ENCODE peak calls at places on chromosome 7, in ten cellular contexts. F is choroid plexus epithelial cell, B is fibroblast of the aortic adventitia, W is AG10803, Y is AG04450, J is coronary artery, S is IMR-90, U is testis, I is gastrocnemius medialis, Z is DND-41. T is an unnamed sample.

GRCh38 chr7:134255814-134256213 is 60.9 kb downstream of the SLC35B4 start:
- DNase-seq in F (no peak), B (no peak), W (no peak), Y (no peak), J (no peak), S (no peak), U (no peak), I (no peak), Z (no peak), T (no peak)

GRCh38 chr7:45416846-45417245 is 157.3 kb upstream of the ADCY1 start:
- DNase-seq in F (no peak), B (no peak), W (no peak), Y (no peak), J (no peak), S (no peak), U (no peak), I (no peak), Z (no peak), T (no peak)

GRCh38 chr7:158957507-158957900 is 101.1 kb downstream of the DYNC2I1 start:
- DNase-seq in F (no peak), B (no peak), W (no peak), Y (no peak), J (no peak), S (no peak), U (no peak), I (no peak), Z (no peak), T (no peak)

GRCh38 chr7:5456420-5456819 is 32.8 kb upstream of the TNRC18 start:
- DNase-seq in F (no peak), B (no peak), W (no peak), Y (no peak), J (no peak), S (no peak), U (no peak), I (no peak), Z (no peak), T (no peak)

GRCh38 chr7:40899151-40899550 is 764.3 kb downstream of the SUGCT start:
- DNase-seq in F (no peak), B (no peak), W (no peak), Y (no peak), J (no peak), S (no peak), U (no peak), I (no peak), Z (no peak), T (no peak)

GRCh38 chr7:6306471-6306870 is 34.0 kb upstream of the CYTH3 start:
- DNase-seq in F (peak), B (peak), W (peak), Y (no peak), J (no peak), S (peak), U (no peak), I (no peak), Z (no peak), T (no peak)

GRCh38 chr7:131188367-131189339 is 139.0 kb upstream of the MKLN1 start:
- DNase-seq in F (peak), B (peak), W (peak), Y (peak), J (no peak), S (peak), U (no peak), I (peak), Z (peak), T (peak)

GRCh38 chr7:46468753-46469356 is 547.8 kb upstream of the IGFBP3 start:
- DNase-seq in F (peak), B (peak), W (peak), Y (no peak), J (no peak), S (peak), U (peak), I (no peak), Z (peak), T (no peak)

GRCh38 chr7:74324499-74325229 is 35.5 kb downstream of the CLIP2 start:
- DNase-seq in F (no peak), B (peak), W (no peak), Y (no peak), J (no peak), S (no peak), U (no peak), I (no peak), Z (no peak), T (no peak)

GRCh38 chr7:53609185-53609584 is 573.8 kb downstream of the POM121L12 start:
- DNase-seq in F (no peak), B (no peak), W (no peak), Y (no peak), J (no peak), S (no peak), U (no peak), I (no peak), Z (no peak), T (no peak)

GRCh38 chr7:120207037-120207436 is 65.9 kb upstream of the KCND2 start:
- DNase-seq in F (no peak), B (no peak), W (no peak), Y (no peak), J (no peak), S (no peak), U (no peak), I (no peak), Z (no peak), T (no peak)

GRCh38 chr7:76424413-76425111 is at the start of gene ZP3:
- DNase-seq in F (no peak), B (no peak), W (no peak), Y (no peak), J (no peak), S (no peak), U (no peak), I (no peak), Z (peak), T (peak)

GRCh38 chr7:34928052-34928451 is 109.2 kb downstream of the DPY19L1 start:
- DNase-seq in F (peak), B (no peak), W (peak), Y (no peak), J (no peak), S (no peak), U (peak), I (no peak), Z (peak), T (no peak)

GRCh38 chr7:120523985-120524384 is 251.0 kb downstream of the KCND2 start:
- DNase-seq in F (no peak), B (no peak), W (no peak), Y (no peak), J (no peak), S (no peak), U (no peak), I (no peak), Z (no peak), T (no peak)

GRCh38 chr7:39888171-39888853 is 61.7 kb upstream of the CDK13 start:
- DNase-seq in F (no peak), B (no peak), W (no peak), Y (no peak), J (no peak), S (no peak), U (no peak), I (no peak), Z (no peak), T (no peak)

GRCh38 chr7:128877756-128878120 is 15.1 kb downstream of the ATP6V1F start:
- DNase-seq in F (no peak), B (no peak), W (no peak), Y (no peak), J (no peak), S (no peak), U (no peak), I (no peak), Z (no peak), T (no peak)

GRCh38 chr7:135817576-135817975 is 69.0 kb upstream of the FAM180A start:
- DNase-seq in F (no peak), B (no peak), W (no peak), Y (no peak), J (no peak), S (no peak), U (no peak), I (no peak), Z (no peak), T (no peak)

GRCh38 chr7:35035511-35035921 is 1.8 kb downstream of the DPY19L1 start:
- DNase-seq in F (peak), B (peak), W (peak), Y (no peak), J (no peak), S (peak), U (peak), I (no peak), Z (no peak), T (no peak)

GRCh38 chr7:23597908-23598224 is 684 bp downstream of the CCDC126 start:
- DNase-seq in F (no peak), B (no peak), W (no peak), Y (no peak), J (no peak), S (no peak), U (peak), I (no peak), Z (peak), T (no peak)

GRCh38 chr7:104973909-104974415 is 40.0 kb upstream of the KMT2E start:
- DNase-seq in F (peak), B (peak), W (peak), Y (no peak), J (no peak), S (peak), U (no peak), I (no peak), Z (no peak), T (no peak)

GRCh38 chr7:84044834-84045233 is 149.8 kb downstream of the SEMA3A start:
- DNase-seq in F (no peak), B (no peak), W (no peak), Y (no peak), J (no peak), S (no peak), U (no peak), I (no peak), Z (no peak), T (no peak)

GRCh38 chr7:21253740-21254687 is 173.9 kb upstream of the SP4 start:
- DNase-seq in F (peak), B (peak), W (peak), Y (no peak), J (no peak), S (peak), U (peak), I (no peak), Z (peak), T (no peak)
- TF ChIP-seq CTCF in F (peak), B (peak), W (peak), Y (peak), J (no peak), S (peak), U (peak), I (no peak), Z (peak), T (peak)

GRCh38 chr7:92809397-92810241 is 26.8 kb downstream of the CDK6 start:
- DNase-seq in F (peak), B (peak), W (peak), Y (peak), J (no peak), S (peak), U (peak), I (peak), Z (peak), T (peak)
- H3K4me3 ChIP-seq in F (no peak), B (no peak), W (no peak), Y (peak), J (peak), S (no peak), U (no peak), I (no peak), Z (no peak), T (peak)

DNA sequence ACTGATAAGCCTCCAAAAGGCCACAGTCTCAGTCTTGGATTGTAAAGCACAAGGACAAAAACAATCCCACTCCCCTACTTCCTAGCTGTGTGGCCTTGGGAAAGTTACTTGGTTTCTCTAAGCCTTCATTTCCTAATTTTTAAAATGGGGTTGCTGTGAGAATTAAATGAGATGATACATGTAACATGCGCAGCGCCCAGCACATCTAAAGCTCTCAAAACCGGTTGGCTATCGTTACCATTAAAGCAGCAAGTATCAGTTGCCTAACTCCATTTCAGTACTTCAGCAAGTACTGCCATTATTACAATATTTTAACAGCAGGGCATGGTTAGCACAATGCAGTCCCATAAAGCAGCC is 1.9 kb downstream of the NRCAM start:
- DNase-seq in F (no peak), B (no peak), W (no peak), Y (no peak), J (no peak), S (no peak), U (no peak), I (no peak), Z (no peak), T (no peak)
- TF ChIP-seq CTCF in F (no peak), B (no peak), W (no peak), Y (no peak), J (no peak), S (no peak), U (no peak), I (no peak), Z (no peak), T (no peak)

GRCh38 chr7:90594791-90595317 is 1.3 kb upstream of the CDK14 start:
- DNase-seq in F (peak), B (peak), W (peak), Y (no peak), J (peak), S (peak), U (peak), I (peak), Z (no peak), T (no peak)
- H3K4me3 ChIP-seq in F (peak), B (peak), W (peak), Y (peak), J (peak), S (peak), U (no peak), I (peak), Z (no peak), T (no peak)

GRCh38 chr7:142303650-142304049 is 45.8 kb upstream of the PRSS58 start:
- DNase-seq in F (no peak), B (no peak), W (no peak), Y (no peak), J (no peak), S (no peak), U (no peak), I (no peak), Z (peak), T (no peak)
- TF ChIP-seq CTCF in F (peak), B (peak), W (no peak), Y (no peak), J (peak), S (peak), U (peak), I (no peak), Z (peak), T (peak)

GRCh38 chr7:93574646-93575554 is at the start of gene CALCR:
- DNase-seq in F (peak), B (no peak), W (no peak), Y (no peak), J (no peak), S (no peak), U (no peak), I (peak), Z (no peak), T (no peak)
- H3K4me3 ChIP-seq in F (no peak), B (no peak), W (no peak), Y (no peak), J (peak), S (no peak), U (peak), I (no peak), Z (no peak), T (no peak)

GRCh38 chr7:47627580-47628283 is 45.8 kb upstream of the TNS3 start:
- DNase-seq in F (no peak), B (peak), W (no peak), Y (no peak), J (no peak), S (no peak), U (no peak), I (no peak), Z (no peak), T (peak)

GRCh38 chr7:47622946-47623640 is 41.2 kb upstream of the TNS3 start:
- DNase-seq in F (peak), B (peak), W (peak), Y (peak), J (no peak), S (peak), U (peak), I (no peak), Z (no peak), T (no peak)

GRCh38 chr7:47624660-47625059 is 42.7 kb upstream of the TNS3 start:
- DNase-seq in F (no peak), B (no peak), W (no peak), Y (no peak), J (no peak), S (no peak), U (no peak), I (no peak), Z (no peak), T (no peak)

GRCh38 chr7:47622586-47622945 is 40.7 kb upstream of the TNS3 start:
- DNase-seq in F (no peak), B (no peak), W (no peak), Y (no peak), J (no peak), S (no peak), U (no peak), I (no peak), Z (no peak), T (no peak)

DNA sequence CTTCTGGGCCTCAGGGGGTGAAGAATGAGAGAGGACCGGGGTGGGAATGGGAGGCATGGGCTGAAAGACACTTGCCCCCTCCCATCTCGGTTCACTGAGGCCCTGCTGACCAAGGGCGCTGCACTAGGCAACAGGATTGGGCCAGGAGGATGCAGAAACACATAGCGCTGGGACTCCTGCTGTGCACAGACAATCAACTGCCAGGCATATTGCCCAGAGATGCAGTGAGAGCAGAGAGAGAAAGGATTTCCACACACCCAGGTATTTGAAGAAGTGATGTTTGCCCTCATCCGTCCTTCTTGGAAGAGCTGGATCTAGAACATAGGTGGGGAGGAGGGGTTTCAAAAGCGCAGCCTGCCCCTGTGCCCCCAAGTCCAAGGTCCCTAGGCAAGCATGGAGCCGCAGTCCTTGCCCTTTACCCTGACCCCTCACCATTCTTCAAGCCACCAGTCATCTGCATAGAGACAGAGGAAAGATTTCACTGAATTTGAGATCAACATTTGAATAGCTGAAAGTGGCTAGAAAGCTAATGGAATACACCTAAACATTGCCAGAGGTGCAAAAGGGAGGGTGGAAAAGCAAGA is 44.0 kb upstream of the TNS3 start:
- DNase-seq in F (peak), B (no peak), W (no peak), Y (no peak), J (no peak), S (no peak), U (no peak), I (no peak), Z (no peak), T (no peak)
- TF ChIP-seq CTCF in F (no peak), B (no peak), W (no peak), Y (no peak), J (no peak), S (no peak), U (no peak), I (no peak), Z (no peak), T (no peak)

GRCh38 chr7:1354661-1355567 is 104.4 kb downstream of the MICALL2 start:
- DNase-seq in F (no peak), B (no peak), W (no peak), Y (no peak), J (no peak), S (no peak), U (no peak), I (no peak), Z (no peak), T (no peak)
- H3K4me3 ChIP-seq in F (no peak), B (no peak), W (no peak), Y (no peak), J (no peak), S (no peak), U (no peak), I (no peak), Z (no peak), T (no peak)

GRCh38 chr7:116574025-116574822 is 49.4 kb downstream of the CAV1 start:
- DNase-seq in F (peak), B (no peak), W (no peak), Y (no peak), J (no peak), S (no peak), U (no peak), I (no peak), Z (no peak), T (no peak)

GRCh38 chr7:116575853-116576252 is 51.0 kb downstream of the CAV1 start:
- DNase-seq in F (no peak), B (no peak), W (no peak), Y (no peak), J (no peak), S (no peak), U (no peak), I (no peak), Z (no peak), T (peak)

GRCh38 chr7:116578526-116578925 is 53.7 kb downstream of the CAV1 start:
- DNase-seq in F (peak), B (no peak), W (no peak), Y (no peak), J (no peak), S (no peak), U (no peak), I (no peak), Z (no peak), T (no peak)

GRCh38 chr7:116577320-116577871 is 52.6 kb downstream of the CAV1 start:
- DNase-seq in F (peak), B (no peak), W (peak), Y (no peak), J (no peak), S (peak), U (no peak), I (no peak), Z (no peak), T (peak)

DNA sequence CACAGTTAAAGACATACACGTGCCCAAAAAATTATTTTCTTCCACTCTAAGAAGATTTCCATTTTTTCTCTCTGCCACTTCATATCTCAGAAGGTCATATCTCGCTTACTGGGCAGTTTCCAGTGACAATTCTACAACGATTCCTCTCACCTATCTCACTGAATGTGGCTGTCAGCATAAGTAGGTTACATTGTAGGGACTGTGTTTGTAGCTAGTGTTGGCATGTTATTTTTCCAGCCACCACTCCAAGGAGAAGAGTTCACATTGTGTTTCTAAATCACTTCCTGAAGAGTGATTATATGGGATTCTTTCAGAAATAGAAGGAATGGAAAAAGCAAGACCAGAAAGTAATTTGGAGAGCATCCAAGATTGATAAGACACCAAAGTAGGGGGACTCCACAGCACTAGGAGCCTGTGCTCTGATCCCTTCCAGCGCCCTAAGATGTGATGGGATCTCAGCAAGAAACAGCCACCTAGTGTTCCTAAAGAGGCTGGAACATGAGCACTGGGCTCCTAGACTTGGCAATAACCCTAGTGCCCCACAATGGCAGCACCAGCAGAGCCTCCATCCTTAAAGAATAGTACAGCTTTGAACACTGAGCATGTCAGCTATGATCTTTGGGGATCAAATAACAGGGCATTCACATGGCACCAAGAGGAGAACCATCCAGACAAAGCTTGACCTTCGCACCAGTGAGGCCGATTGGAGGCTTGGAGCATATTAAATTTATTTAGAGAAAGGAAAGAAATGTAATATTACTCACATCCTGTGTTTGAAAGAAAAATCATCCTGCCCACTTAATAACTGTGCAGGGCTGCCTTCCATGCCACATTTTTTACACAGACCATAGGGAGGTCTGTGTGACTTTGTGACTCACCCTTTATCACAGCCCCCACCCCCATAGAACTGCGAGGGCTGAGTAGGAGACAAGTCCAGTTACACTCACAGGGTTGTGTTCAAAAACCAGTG is 51.8 kb downstream of the CAV1 start:
- DNase-seq in F (peak), B (peak), W (peak), Y (peak), J (no peak), S (peak), U (no peak), I (no peak), Z (no peak), T (no peak)
- TF ChIP-seq CTCF in F (no peak), B (no peak), W (no peak), Y (peak), J (no peak), S (no peak), U (no peak), I (no peak), Z (no peak), T (no peak)

GRCh38 chr7:97027427-97028234 is 3.0 kb upstream of the DLX5 start:
- DNase-seq in F (peak), B (peak), W (peak), Y (peak), J (no peak), S (peak), U (peak), I (peak), Z (peak), T (no peak)
- H3K4me3 ChIP-seq in F (peak), B (peak), W (peak), Y (peak), J (peak), S (peak), U (peak), I (peak), Z (no peak), T (peak)

T was measured in GM06990.